ENCODE peak calls at places on chromosomes 13 and 19, in seven cellular contexts. Y, M, K, N, B, G and D are unnamed samples.

GRCh38 chr13:40127476-40127875 is 472.0 kb downstream of the COG6 start:
- DNase-seq in Y (peak), M (no peak), K (no peak), N (no peak), B (no peak), G (no peak), D (no peak)

GRCh38 chr19:48381178-48381950 is 10.0 kb downstream of the KDELR1 start:
- DNase-seq in Y (no peak), M (no peak), K (no peak), N (no peak), B (no peak), G (no peak), D (no peak)

GRCh38 chr13:63094717-63095116 is 1679.1 kb upstream of the PCDH20 start:
- DNase-seq in Y (no peak), M (no peak), K (no peak), N (no peak), B (no peak), G (no peak), D (no peak)

GRCh38 chr19:7928741-7929701 is 3.1 kb upstream of the CTXN1 start:
- DNase-seq in Y (peak), M (peak), K (peak), N (peak), B (peak), G (peak), D (peak)

GRCh38 chr13:72652681-72653080 is 74.7 kb downstream of the MZT1 start:
- DNase-seq in Y (no peak), M (no peak), K (no peak), N (no peak), B (no peak), G (no peak), D (no peak)

GRCh38 chr13:26011996-26012688 is 39.7 kb downstream of the SHISA2 start:
- DNase-seq in Y (peak), M (no peak), K (peak), N (no peak), B (no peak), G (no peak), D (no peak)

GRCh38 chr19:51203941-51204720 is 20.7 kb upstream of the CD33 start:
- DNase-seq in Y (no peak), M (no peak), K (no peak), N (no peak), B (no peak), G (no peak), D (no peak)

GRCh38 chr19:42207767-42208259 is 9.7 kb downstream of the DEDD2 start:
- DNase-seq in Y (no peak), M (no peak), K (no peak), N (peak), B (peak), G (no peak), D (peak)

GRCh38 chr19:13396256-13397080 is 109.8 kb downstream of the CACNA1A start:
- DNase-seq in Y (peak), M (peak), K (peak), N (peak), B (peak), G (peak), D (peak)

GRCh38 chr13:30735025-30735967 is at the start of gene ALOX5AP:
- DNase-seq in Y (peak), M (no peak), K (no peak), N (peak), B (no peak), G (no peak), D (no peak)

GRCh38 chr19:50669319-50670101 is 20.3 kb downstream of the C19orf81 start:
- DNase-seq in Y (peak), M (peak), K (peak), N (peak), B (no peak), G (no peak), D (peak)

GRCh38 chr19:14478113-14478545 is 3.0 kb upstream of the PTGER1 start:
- DNase-seq in Y (no peak), M (no peak), K (no peak), N (no peak), B (no peak), G (no peak), D (no peak)

GRCh38 chr19:47021536-47022139 is 2.0 kb downstream of the NPAS1 start:
- DNase-seq in Y (no peak), M (peak), K (peak), N (no peak), B (no peak), G (no peak), D (no peak)

GRCh38 chr19:23507441-23507840 is 112.2 kb upstream of the ZNF91 start:
- DNase-seq in Y (no peak), M (no peak), K (no peak), N (no peak), B (no peak), G (no peak), D (no peak)

GRCh38 chr19:38057954-38058690 is 151.1 kb downstream of the SIPA1L3 start:
- DNase-seq in Y (no peak), M (no peak), K (no peak), N (no peak), B (no peak), G (no peak), D (no peak)

GRCh38 chr13:32001392-32001768 is 30.2 kb upstream of the FRY start:
- DNase-seq in Y (peak), M (peak), K (no peak), N (peak), B (peak), G (no peak), D (peak)